ENCODE peak calls at places on chromosomes 7 and 10, in seven cellular contexts. One of them, this sample, is unnamed. For H3K27me3, the result is how much of the 10 kb centered on the place peaks cover.

GRCh38 chr7:128961030-128961659 is 23.4 kb downstream of the IRF5 start:
- DNase-seq in GM23248: peak
- DNase-seq in transverse colon: no peak
- DNase-seq in WERI-Rb-1: no peak
- DNase-seq in heart left ventricle: no peak
- DNase-seq in tibial nerve: no peak
- DNase-seq in pancreas: no peak
- DNase-seq in this sample: no peak

GRCh38 chr10:114905450-114905849 is 32.5 kb upstream of the TRUB1 start:
- DNase-seq in WERI-Rb-1: peak
- DNase-seq in pancreas: no peak
- DNase-seq in heart left ventricle: no peak
- DNase-seq in GM23248: peak
- DNase-seq in tibial nerve: no peak
- DNase-seq in transverse colon: no peak
- DNase-seq in this sample: no peak

GRCh38 chr10:43959854-43960415 is 311.3 kb upstream of the ZNF32 start:
- DNase-seq in heart left ventricle: no peak
- DNase-seq in pancreas: peak
- DNase-seq in WERI-Rb-1: no peak
- DNase-seq in GM23248: no peak
- DNase-seq in tibial nerve: no peak
- DNase-seq in transverse colon: no peak
- DNase-seq in this sample: peak

GRCh38 chr7:130079846-130080394 is 9.6 kb downstream of the KLHDC10 start:
- DNase-seq in tibial nerve: no peak
- DNase-seq in WERI-Rb-1: no peak
- DNase-seq in transverse colon: no peak
- DNase-seq in pancreas: no peak
- DNase-seq in heart left ventricle: no peak
- DNase-seq in GM23248: no peak
- DNase-seq in this sample: no peak

GRCh38 chr10:58278962-58279307 is 10.0 kb downstream of the CISD1 start:
- DNase-seq in WERI-Rb-1: no peak
- DNase-seq in heart left ventricle: no peak
- DNase-seq in tibial nerve: no peak
- DNase-seq in GM23248: no peak
- DNase-seq in pancreas: no peak
- DNase-seq in transverse colon: no peak
- DNase-seq in this sample: no peak

GRCh38 chr10:110561292-110561691 is 6.2 kb upstream of the SMC3 start:
- DNase-seq in transverse colon: no peak
- DNase-seq in heart left ventricle: no peak
- DNase-seq in pancreas: no peak
- DNase-seq in WERI-Rb-1: no peak
- DNase-seq in tibial nerve: no peak
- DNase-seq in GM23248: no peak
- DNase-seq in this sample: no peak

GRCh38 chr10:13587367-13587766 is 602 bp downstream of the PRPF18 start:
- DNase-seq in heart left ventricle: no peak
- DNase-seq in WERI-Rb-1: no peak
- DNase-seq in pancreas: no peak
- DNase-seq in tibial nerve: no peak
- DNase-seq in transverse colon: peak
- DNase-seq in GM23248: peak
- DNase-seq in this sample: no peak

GRCh38 chr10:61464461-61465215 is 11.5 kb upstream of the TMEM26 start:
- DNase-seq in heart left ventricle: no peak
- DNase-seq in pancreas: no peak
- DNase-seq in transverse colon: no peak
- DNase-seq in WERI-Rb-1: no peak
- DNase-seq in GM23248: peak
- DNase-seq in tibial nerve: no peak
- DNase-seq in this sample: no peak

GRCh38 chr7:20112646-20113045 is 104.5 kb downstream of the MACC1 start:
- DNase-seq in GM23248: no peak
- DNase-seq in pancreas: no peak
- DNase-seq in heart left ventricle: no peak
- DNase-seq in WERI-Rb-1: no peak
- DNase-seq in tibial nerve: no peak
- DNase-seq in transverse colon: no peak
- DNase-seq in this sample: no peak

GRCh38 chr10:74171625-74172024 is 20.6 kb downstream of the ADK start:
- DNase-seq in GM23248: no peak
- DNase-seq in transverse colon: no peak
- DNase-seq in WERI-Rb-1: no peak
- DNase-seq in heart left ventricle: no peak
- DNase-seq in tibial nerve: no peak
- DNase-seq in pancreas: no peak
- DNase-seq in this sample: no peak

GRCh38 chr7:3217166-3217565 is 83.9 kb upstream of the SDK1 start:
- DNase-seq in pancreas: peak
- DNase-seq in heart left ventricle: peak
- DNase-seq in WERI-Rb-1: no peak
- DNase-seq in transverse colon: no peak
- DNase-seq in tibial nerve: no peak
- DNase-seq in GM23248: no peak
- DNase-seq in this sample: peak

GRCh38 chr10:12975266-12975665 is 26.2 kb downstream of the CCDC3 start:
- DNase-seq in WERI-Rb-1: no peak
- DNase-seq in pancreas: no peak
- DNase-seq in heart left ventricle: no peak
- DNase-seq in GM23248: no peak
- DNase-seq in tibial nerve: no peak
- DNase-seq in transverse colon: no peak
- DNase-seq in this sample: no peak

GRCh38 chr10:27742926-27743735 is 2.5 kb downstream of the MKX start:
- DNase-seq in heart left ventricle: peak
- DNase-seq in pancreas: peak
- DNase-seq in transverse colon: peak
- DNase-seq in GM23248: peak
- DNase-seq in tibial nerve: no peak
- DNase-seq in WERI-Rb-1: no peak
- DNase-seq in this sample: peak

GRCh38 chr7:18352339-18353255 is 143.0 kb upstream of the HDAC9 start:
- DNase-seq in WERI-Rb-1: peak
- DNase-seq in GM23248: peak
- DNase-seq in tibial nerve: no peak
- DNase-seq in pancreas: no peak
- DNase-seq in transverse colon: peak
- DNase-seq in heart left ventricle: peak
- DNase-seq in this sample: no peak

GRCh38 chr7:86932038-86932512 is 127.4 kb downstream of the ELAPOR2 start:
- DNase-seq in heart left ventricle: peak
- DNase-seq in tibial nerve: no peak
- DNase-seq in transverse colon: no peak
- DNase-seq in WERI-Rb-1: no peak
- DNase-seq in pancreas: no peak
- DNase-seq in GM23248: peak
- DNase-seq in this sample: peak

GRCh38 chr10:50917486-50917885 is 32.1 kb upstream of the A1CF start:
- DNase-seq in tibial nerve: no peak
- DNase-seq in GM23248: peak
- DNase-seq in heart left ventricle: no peak
- DNase-seq in transverse colon: no peak
- DNase-seq in pancreas: no peak
- DNase-seq in WERI-Rb-1: no peak
- DNase-seq in this sample: no peak

GRCh38 chr10:12500406-12501303 is 151.3 kb downstream of the CAMK1D start:
- DNase-seq in pancreas: peak
- DNase-seq in WERI-Rb-1: peak
- DNase-seq in transverse colon: no peak
- DNase-seq in tibial nerve: no peak
- DNase-seq in heart left ventricle: no peak
- DNase-seq in GM23248: no peak
- DNase-seq in this sample: no peak

GRCh38 chr10:24872049-24872789 is 80.2 kb downstream of the PRTFDC1 start:
- DNase-seq in transverse colon: no peak
- DNase-seq in pancreas: no peak
- DNase-seq in tibial nerve: no peak
- DNase-seq in WERI-Rb-1: no peak
- DNase-seq in heart left ventricle: no peak
- DNase-seq in GM23248: peak
- DNase-seq in this sample: no peak

GRCh38 chr10:76306859-76307258 is 875.4 kb downstream of the LRMDA start:
- DNase-seq in transverse colon: no peak
- DNase-seq in pancreas: no peak
- DNase-seq in WERI-Rb-1: no peak
- DNase-seq in tibial nerve: no peak
- DNase-seq in GM23248: peak
- DNase-seq in heart left ventricle: no peak
- DNase-seq in this sample: no peak

GRCh38 chr7:94284120-94284519 is 110.6 kb upstream of the COL1A2 start:
- DNase-seq in heart left ventricle: no peak
- DNase-seq in tibial nerve: no peak
- DNase-seq in pancreas: no peak
- DNase-seq in transverse colon: no peak
- DNase-seq in GM23248: no peak
- DNase-seq in WERI-Rb-1: no peak
- DNase-seq in this sample: no peak

GRCh38 chr7:67788689-67789088 is 792.1 kb downstream of the TYW1 start:
- DNase-seq in WERI-Rb-1: peak
- DNase-seq in transverse colon: no peak
- DNase-seq in GM23248: peak
- DNase-seq in pancreas: no peak
- DNase-seq in heart left ventricle: no peak
- DNase-seq in tibial nerve: no peak
- DNase-seq in this sample: no peak

GRCh38 chr7:149202831-149203231 is 7.5 kb downstream of the ZNF282 start:
- DNase-seq in heart left ventricle: peak
- DNase-seq in pancreas: no peak
- DNase-seq in transverse colon: no peak
- DNase-seq in tibial nerve: no peak
- DNase-seq in WERI-Rb-1: no peak
- DNase-seq in GM23248: peak
- DNase-seq in this sample: peak

GRCh38 chr7:32518534-32519140 is 23.3 kb downstream of the AVL9 start:
- DNase-seq in heart left ventricle: no peak
- DNase-seq in transverse colon: no peak
- DNase-seq in pancreas: no peak
- DNase-seq in WERI-Rb-1: no peak
- DNase-seq in GM23248: peak
- DNase-seq in tibial nerve: no peak
- DNase-seq in this sample: no peak

GRCh38 chr10:79073784-79074432 is 5.1 kb downstream of the ZMIZ1 start:
- DNase-seq in transverse colon: peak
- DNase-seq in heart left ventricle: peak
- DNase-seq in pancreas: peak
- DNase-seq in WERI-Rb-1: no peak
- DNase-seq in GM23248: no peak
- DNase-seq in tibial nerve: no peak
- DNase-seq in this sample: no peak

GRCh38 chr7:108486291-108486966 is 30.2 kb upstream of the NRCAM start:
- DNase-seq in GM23248: peak
- DNase-seq in WERI-Rb-1: no peak
- DNase-seq in heart left ventricle: no peak
- DNase-seq in transverse colon: no peak
- DNase-seq in pancreas: no peak
- DNase-seq in tibial nerve: no peak
- DNase-seq in this sample: no peak

GRCh38 chr7:157024716-157025115 is 14.3 kb upstream of the MNX1 start:
- DNase-seq in tibial nerve: no peak
- DNase-seq in heart left ventricle: no peak
- DNase-seq in transverse colon: no peak
- DNase-seq in WERI-Rb-1: no peak
- DNase-seq in pancreas: no peak
- DNase-seq in GM23248: no peak
- DNase-seq in this sample: no peak
- H3K27me3 ChIP-seq in tibial nerve: half or more
- H3K27me3 ChIP-seq in heart left ventricle: half or more
- H3K27me3 ChIP-seq in transverse colon: half or more
- H3K27me3 ChIP-seq in WERI-Rb-1: under half
- H3K27me3 ChIP-seq in pancreas: under half
- H3K27me3 ChIP-seq in GM23248: half or more
- H3K27me3 ChIP-seq in this sample: under half

GRCh38 chr7:150754950-150755349 is 17.7 kb downstream of the GIMAP5 start:
- DNase-seq in GM23248: no peak
- DNase-seq in transverse colon: no peak
- DNase-seq in heart left ventricle: no peak
- DNase-seq in pancreas: no peak
- DNase-seq in WERI-Rb-1: no peak
- DNase-seq in tibial nerve: no peak
- DNase-seq in this sample: no peak
- H3K27me3 ChIP-seq in GM23248: under half
- H3K27me3 ChIP-seq in transverse colon: under half
- H3K27me3 ChIP-seq in heart left ventricle: under half
- H3K27me3 ChIP-seq in pancreas: under half
- H3K27me3 ChIP-seq in WERI-Rb-1: under half
- H3K27me3 ChIP-seq in tibial nerve: under half
- H3K27me3 ChIP-seq in this sample: under half

DNA sequence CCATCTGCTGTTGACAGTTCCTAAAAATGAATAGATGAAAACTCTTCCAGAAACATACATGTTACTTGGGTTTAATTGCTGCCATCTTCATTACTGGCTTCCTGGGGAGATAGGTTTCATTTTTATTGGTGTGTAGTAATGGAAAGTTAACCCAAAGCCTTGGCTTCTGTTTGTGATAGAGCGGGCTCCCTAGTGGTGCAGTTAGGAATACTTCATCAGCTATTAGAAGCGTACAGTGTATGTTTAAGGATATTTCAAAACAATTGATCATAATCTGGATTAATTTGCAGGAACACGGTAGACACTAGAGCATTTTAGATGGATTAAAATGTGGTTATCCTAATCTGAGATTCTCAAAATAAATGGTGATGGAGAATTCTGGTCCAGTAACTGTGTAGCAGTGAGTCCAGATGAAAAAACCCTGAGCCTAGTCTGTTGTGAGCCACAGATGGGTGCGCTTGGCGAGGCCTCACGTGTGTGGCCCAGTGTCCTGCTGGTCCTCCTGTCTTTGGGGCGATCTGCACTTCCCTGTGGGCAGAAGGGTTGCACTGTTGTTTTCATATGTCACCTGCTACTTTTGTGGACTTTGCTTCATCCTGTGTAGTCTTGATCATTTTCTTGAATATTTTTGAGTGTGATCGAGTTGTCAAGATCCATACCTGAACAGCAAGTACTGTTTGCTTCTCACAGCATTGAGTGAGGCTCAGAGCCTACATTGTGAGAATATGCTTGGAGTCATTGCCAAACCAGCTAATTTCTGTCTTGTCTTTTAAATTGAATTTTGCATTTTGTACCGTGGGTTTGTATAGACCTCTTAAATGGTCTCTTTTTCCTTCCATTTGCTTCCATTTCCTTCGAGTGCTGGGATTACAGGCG is 44.5 kb downstream of the SHH start:
- DNase-seq in tibial nerve: no peak
- DNase-seq in WERI-Rb-1: no peak
- DNase-seq in transverse colon: no peak
- DNase-seq in pancreas: no peak
- DNase-seq in GM23248: no peak
- DNase-seq in heart left ventricle: no peak
- DNase-seq in this sample: no peak
- H3K27me3 ChIP-seq in tibial nerve: under half
- H3K27me3 ChIP-seq in WERI-Rb-1: under half
- H3K27me3 ChIP-seq in transverse colon: under half
- H3K27me3 ChIP-seq in pancreas: under half
- H3K27me3 ChIP-seq in GM23248: under half
- H3K27me3 ChIP-seq in heart left ventricle: under half
- H3K27me3 ChIP-seq in this sample: under half

GRCh38 chr10:129760003-129760315 is 204.1 kb downstream of the EBF3 start:
- DNase-seq in GM23248: no peak
- DNase-seq in pancreas: no peak
- DNase-seq in transverse colon: no peak
- DNase-seq in heart left ventricle: peak
- DNase-seq in tibial nerve: no peak
- DNase-seq in WERI-Rb-1: no peak
- DNase-seq in this sample: no peak
- H3K27me3 ChIP-seq in GM23248: under half
- H3K27me3 ChIP-seq in pancreas: under half
- H3K27me3 ChIP-seq in transverse colon: under half
- H3K27me3 ChIP-seq in heart left ventricle: under half
- H3K27me3 ChIP-seq in tibial nerve: under half
- H3K27me3 ChIP-seq in WERI-Rb-1: under half
- H3K27me3 ChIP-seq in this sample: under half

This sample was measured in lung.